ENCODE peak calls at places on chromosome 1, in nine cellular contexts. S is left lung, V is tibial artery, B is cardiac muscle cell, P is pancreas, A is stomach, Q is IMR-90, I is adrenal gland, T is brain microvascular endothelial cell. F is an unnamed sample.

GRCh38 chr1:65872258-65872657 is 79.6 kb downstream of the PDE4B start:
- DNase-seq in A (no peak), S (no peak), B (no peak), T (no peak), I (no peak), P (no peak), V (no peak), Q (no peak), F (no peak)

GRCh38 chr1:61046434-61046833 is 35.9 kb upstream of the NFIA start:
- DNase-seq in P (no peak), I (no peak), A (no peak), Q (no peak), S (no peak), V (no peak), B (no peak), T (no peak), F (no peak)

GRCh38 chr1:61757945-61758344 is 15.7 kb downstream of the PATJ start:
- DNase-seq in S (no peak), B (peak; percentile 72), V (no peak), Q (peak; percentile 63), P (no peak), T (peak; percentile 48), A (no peak), I (no peak), F (no peak)

GRCh38 chr1:26302733-26303405 is 3.6 kb downstream of the UBXN11 start:
- DNase-seq in B (peak; percentile 79), A (no peak), T (peak; percentile 63), V (no peak), Q (peak; percentile 88), I (no peak), P (no peak), S (no peak), F (no peak)

GRCh38 chr1:223041481-223041880 is 101.6 kb downstream of the TLR5 start:
- DNase-seq in B (no peak), T (no peak), Q (no peak), S (no peak), I (no peak), P (no peak), V (no peak), A (no peak), F (no peak)

GRCh38 chr1:11178021-11179015 is 10.8 kb upstream of the ANGPTL7 start:
- DNase-seq in A (no peak), V (no peak), S (no peak), T (no peak), Q (peak; percentile 28), B (no peak), I (no peak), P (no peak), F (no peak)

GRCh38 chr1:240831922-240832321 is 220.0 kb upstream of the GREM2 start:
- DNase-seq in B (no peak), T (no peak), I (no peak), P (no peak), A (no peak), Q (no peak), V (no peak), S (no peak), F (no peak)

GRCh38 chr1:67815303-67816095 is 17.8 kb downstream of the GNG12 start:
- DNase-seq in V (peak; percentile 87), B (peak; percentile 38), I (no peak), Q (no peak), S (no peak), T (no peak), A (peak; percentile 57), P (no peak), F (no peak)

GRCh38 chr1:93605026-93605425 is 76.6 kb downstream of the BCAR3 start:
- DNase-seq in A (no peak), V (no peak), B (no peak), I (no peak), T (no peak), P (no peak), S (no peak), Q (no peak), F (no peak)

GRCh38 chr1:86699186-86699585 is 5.2 kb upstream of the SH3GLB1 start:
- DNase-seq in Q (no peak), P (no peak), S (no peak), B (no peak), A (no peak), I (no peak), T (no peak), V (no peak), F (no peak)

GRCh38 chr1:179867493-179868330 is 9.9 kb downstream of the TOR1AIP2 start:
- DNase-seq in Q (peak; percentile 50), V (no peak), A (peak; percentile 65), B (peak; percentile 71), T (peak; percentile 48), I (peak; percentile 35), P (no peak), S (no peak), F (peak; percentile 35)

GRCh38 chr1:31643976-31644559 is 608 bp downstream of the PEF1 start:
- DNase-seq in T (no peak), I (no peak), B (no peak), A (no peak), V (no peak), Q (no peak), P (no peak), S (no peak), F (no peak)
- TF ChIP-seq CTCF in T (no peak), I (no peak), B (no peak), A (no peak), V (no peak), Q (no peak), P (no peak), S (no peak), F (no peak)

GRCh38 chr1:110878993-110879392 is 6.0 kb downstream of the CD53 start:
- DNase-seq in I (no peak), Q (no peak), S (no peak), A (no peak), B (no peak), T (no peak), V (no peak), P (no peak), F (no peak)
- H3K27ac ChIP-seq in I (no peak overlapping the region), Q (no peak overlapping the region), S (peak overlapping the region; percentile 81), A (no peak overlapping the region), B (no peak overlapping the region), T (no peak overlapping the region), V (no peak overlapping the region), P (no peak overlapping the region), F (peak overlapping the region; percentile 59)

GRCh38 chr1:56933606-56934005 is 32.2 kb downstream of the C8B start:
- DNase-seq in B (no peak), I (no peak), A (no peak), V (no peak), P (no peak), Q (no peak), S (no peak), T (no peak), F (no peak)

GRCh38 chr1:56931686-56932085 is 34.1 kb downstream of the C8B start:
- DNase-seq in I (no peak), V (no peak), P (no peak), S (no peak), A (no peak), Q (no peak), T (no peak), B (no peak), F (no peak)

GRCh38 chr1:56933161-56933560 is 32.7 kb downstream of the C8B start:
- DNase-seq in Q (no peak), P (no peak), S (no peak), A (no peak), I (no peak), T (no peak), B (no peak), V (no peak), F (no peak)

GRCh38 chr1:56938636-56939035 is 27.2 kb downstream of the C8B start:
- DNase-seq in P (no peak), I (no peak), Q (no peak), S (no peak), A (no peak), T (no peak), V (no peak), B (no peak), F (no peak)

DNA sequence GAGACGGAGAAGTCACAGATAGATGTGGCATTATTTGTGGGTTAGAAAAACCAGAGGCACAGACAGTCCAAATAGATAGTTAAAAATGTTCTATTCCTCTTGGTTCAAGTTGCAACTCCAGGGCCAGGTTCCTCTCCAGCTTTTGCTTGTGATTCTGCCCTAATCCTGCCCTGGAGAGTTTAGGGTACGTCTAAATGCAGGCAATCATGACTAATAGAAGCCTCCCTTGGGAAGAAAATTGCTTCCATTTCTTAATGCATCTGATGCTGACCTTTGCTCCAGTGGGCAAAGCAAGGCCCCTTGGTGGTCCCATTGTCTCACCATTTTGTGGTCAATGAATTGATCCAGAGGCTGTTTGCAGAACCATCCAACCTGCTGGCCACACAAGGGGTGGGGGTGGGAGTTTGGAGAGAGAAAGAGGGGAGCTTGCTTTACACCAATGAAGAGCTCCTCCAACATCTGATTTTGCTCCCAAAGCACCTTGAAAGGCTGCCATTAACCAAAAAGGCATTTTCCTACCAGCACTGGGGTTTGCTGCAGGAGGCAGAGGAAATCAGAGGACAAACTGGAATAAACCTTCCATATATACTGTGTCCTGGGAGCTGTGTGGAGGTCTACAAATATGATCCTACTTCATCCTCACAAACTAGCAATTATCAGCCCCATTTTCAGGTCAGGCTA is 31.3 kb downstream of the C8B start:
- DNase-seq in S (no peak), I (no peak), V (no peak), Q (peak; percentile 9), B (peak; percentile 82), A (no peak), T (no peak), P (no peak), F (no peak)
- TF ChIP-seq CTCF in S (no peak), I (no peak), V (no peak), Q (no peak), B (no peak), A (no peak), T (no peak), P (no peak), F (no peak)

GRCh38 chr1:246573481-246573880 is 7.2 kb downstream of the CNST start:
- DNase-seq in A (no peak), P (no peak), V (no peak), I (no peak), S (no peak), T (no peak), B (peak; percentile 73), Q (no peak), F (no peak)

GRCh38 chr1:246576709-246577032 is 10.4 kb downstream of the CNST start:
- DNase-seq in A (no peak), S (no peak), T (no peak), B (no peak), V (no peak), Q (no peak), P (no peak), I (no peak), F (no peak)

GRCh38 chr1:246569248-246570238 is 3.3 kb downstream of the CNST start:
- DNase-seq in Q (peak; percentile 63), I (no peak), B (no peak), V (no peak), T (no peak), P (no peak), A (no peak), S (no peak), F (peak; percentile 20)

GRCh38 chr1:246571953-246572352 is 5.7 kb downstream of the CNST start:
- DNase-seq in I (no peak), Q (no peak), B (no peak), V (no peak), P (no peak), A (no peak), T (no peak), S (no peak), F (no peak)

DNA sequence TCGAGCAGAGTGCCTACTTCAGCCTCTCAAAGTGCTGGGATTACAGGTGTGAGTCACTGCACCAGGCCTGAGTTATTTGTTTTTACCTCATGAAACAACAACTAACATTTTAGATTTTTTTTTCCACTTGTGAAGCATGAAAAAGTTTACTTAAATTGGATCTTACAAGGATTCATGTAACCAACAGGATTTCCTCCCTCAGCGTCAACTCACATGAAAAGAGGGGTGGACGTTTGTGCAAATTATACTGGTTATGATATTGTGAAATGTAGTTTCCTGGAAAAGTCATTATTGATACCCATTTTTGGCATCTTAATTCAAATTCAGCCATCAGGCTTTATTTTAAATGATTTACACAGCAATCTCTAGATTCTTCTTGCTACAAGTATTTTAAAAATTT is 6.5 kb downstream of the CNST start:
- DNase-seq in Q (no peak), S (no peak), B (no peak), P (no peak), I (no peak), A (no peak), V (no peak), T (no peak), F (no peak)
- H3K27ac ChIP-seq in Q (no peak overlapping the region), S (peak overlapping the region; percentile 57), B (no peak overlapping the region), P (no peak overlapping the region), I (peak overlapping the region; percentile 40), A (no peak overlapping the region), V (no peak overlapping the region), T (no peak overlapping the region), F (no peak overlapping the region)